ENCODE peak calls at places on chromosomes 11 and 22, in six cellular contexts. C, M, R, K, E and D are unnamed samples.

GRCh38 chr11:106208795-106209194 is 131.3 kb downstream of the AASDHPPT start:
- DNase-seq in C (no peak), M (no peak), R (peak; percentile 5), K (no peak), E (no peak), D (no peak)

GRCh38 chr11:120123946-120124345 is 14.0 kb downstream of the TRIM29 start:
- DNase-seq in C (no peak), M (no peak), R (no peak), K (no peak), E (no peak), D (no peak)

GRCh38 chr11:35238882-35239281 is 99.9 kb downstream of the CD44 start:
- DNase-seq in C (no peak), M (no peak), R (no peak), K (no peak), E (no peak), D (no peak)

GRCh38 chr11:71391352-71391751 is 56.8 kb downstream of the DHCR7 start:
- DNase-seq in C (no peak), M (no peak), R (no peak), K (no peak), E (no peak), D (no peak)

GRCh38 chr11:61700221-61700620 is 20.0 kb downstream of the DAGLA start:
- DNase-seq in C (no peak), M (peak; percentile 63), R (peak; percentile 46), K (no peak), E (no peak), D (no peak)

GRCh38 chr11:75267171-75267970 is 26.8 kb downstream of the TPBGL start:
- DNase-seq in C (no peak), M (peak; percentile 59), R (no peak), K (no peak), E (no peak), D (no peak)

GRCh38 chr11:109914809-109915653 is 178.2 kb upstream of the ZC3H12C start:
- DNase-seq in C (no peak), M (no peak), R (no peak), K (no peak), E (no peak), D (no peak)

GRCh38 chr11:34890089-34890488 is 26.1 kb downstream of the APIP start:
- DNase-seq in C (no peak), M (no peak), R (no peak), K (no peak), E (no peak), D (no peak)

GRCh38 chr22:47163481-47163875 is 401.0 kb downstream of the TBC1D22A start:
- DNase-seq in C (no peak), M (no peak), R (no peak), K (no peak), E (no peak), D (no peak)

GRCh38 chr11:3867209-3868071 is 12.0 kb downstream of the STIM1 start:
- DNase-seq in C (peak; percentile 66), M (peak; percentile 56), R (peak; percentile 28), K (no peak), E (no peak), D (no peak)

GRCh38 chr11:87425943-87426342 is 388.2 kb downstream of the TMEM135 start:
- DNase-seq in C (no peak), M (no peak), R (no peak), K (no peak), E (no peak), D (no peak)

GRCh38 chr22:45918455-45919370 is 58.2 kb downstream of the WNT7B start:
- DNase-seq in C (no peak), M (no peak), R (no peak), K (no peak), E (no peak), D (no peak)

DNA sequence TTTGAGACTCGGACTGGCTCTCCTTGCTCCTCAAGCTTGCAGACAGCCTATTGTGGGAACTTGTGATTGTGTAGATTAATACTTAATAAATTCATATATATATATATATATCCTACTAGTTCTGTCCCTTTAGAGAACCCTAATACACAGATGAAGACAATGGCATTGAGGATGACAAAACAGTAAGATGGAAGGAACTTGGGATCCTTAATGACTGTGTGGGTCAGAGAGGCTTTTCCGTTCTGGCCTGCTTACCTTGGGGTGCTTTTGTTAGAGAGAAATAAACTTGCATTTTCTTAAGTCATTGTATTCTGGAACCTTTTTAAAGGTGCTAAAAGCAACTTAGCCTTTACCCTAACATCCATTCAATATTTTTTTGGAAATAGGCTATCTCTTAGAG is 49.6 kb upstream of the RRAS2 start:
- DNase-seq in C (no peak), M (no peak), R (no peak), K (no peak), E (no peak), D (no peak)
- TF ChIP-seq POLR2A in C (no peak), M (no peak), R (no peak), K (no peak), E (no peak), D (no peak)

GRCh38 chr22:31343235-31344191 is 2.6 kb downstream of the PATZ1 start:
- DNase-seq in C (no peak), M (peak; percentile 16), R (no peak), K (peak; percentile 89), E (no peak), D (no peak)
- TF ChIP-seq POLR2AphosphoS5 in C (no peak), M (no peak), R (peak; percentile 17), K (no peak), E (no peak), D (peak; percentile 50)

GRCh38 chr11:8906629-8907028 is 4.4 kb upstream of the AKIP1 start:
- DNase-seq in C (no peak), M (no peak), R (no peak), K (no peak), E (no peak), D (no peak)
- TF ChIP-seq TAF1 in C (no peak), M (no peak), R (no peak), K (no peak), E (no peak), D (no peak)

GRCh38 chr11:44304091-44305084 is 5.6 kb downstream of the ALX4 start:
- DNase-seq in C (no peak), M (no peak), R (no peak), K (peak; percentile 64), E (no peak), D (no peak)

GRCh38 chr11:44298862-44299261 is 11.1 kb downstream of the ALX4 start:
- DNase-seq in C (no peak), M (no peak), R (no peak), K (no peak), E (no peak), D (no peak)

GRCh38 chr11:44301856-44302231 is 8.1 kb downstream of the ALX4 start:
- DNase-seq in C (no peak), M (peak; percentile 38), R (no peak), K (no peak), E (no peak), D (no peak)

GRCh38 chr11:44303401-44303938 is 6.5 kb downstream of the ALX4 start:
- DNase-seq in C (no peak), M (no peak), R (no peak), K (no peak), E (no peak), D (no peak)

GRCh38 chr11:44300881-44301855 is 8.8 kb downstream of the ALX4 start:
- DNase-seq in C (no peak), M (no peak), R (no peak), K (no peak), E (no peak), D (no peak)
- TF ChIP-seq POLR2A in C (no peak), M (no peak), R (no peak), K (no peak), E (no peak), D (no peak)

DNA sequence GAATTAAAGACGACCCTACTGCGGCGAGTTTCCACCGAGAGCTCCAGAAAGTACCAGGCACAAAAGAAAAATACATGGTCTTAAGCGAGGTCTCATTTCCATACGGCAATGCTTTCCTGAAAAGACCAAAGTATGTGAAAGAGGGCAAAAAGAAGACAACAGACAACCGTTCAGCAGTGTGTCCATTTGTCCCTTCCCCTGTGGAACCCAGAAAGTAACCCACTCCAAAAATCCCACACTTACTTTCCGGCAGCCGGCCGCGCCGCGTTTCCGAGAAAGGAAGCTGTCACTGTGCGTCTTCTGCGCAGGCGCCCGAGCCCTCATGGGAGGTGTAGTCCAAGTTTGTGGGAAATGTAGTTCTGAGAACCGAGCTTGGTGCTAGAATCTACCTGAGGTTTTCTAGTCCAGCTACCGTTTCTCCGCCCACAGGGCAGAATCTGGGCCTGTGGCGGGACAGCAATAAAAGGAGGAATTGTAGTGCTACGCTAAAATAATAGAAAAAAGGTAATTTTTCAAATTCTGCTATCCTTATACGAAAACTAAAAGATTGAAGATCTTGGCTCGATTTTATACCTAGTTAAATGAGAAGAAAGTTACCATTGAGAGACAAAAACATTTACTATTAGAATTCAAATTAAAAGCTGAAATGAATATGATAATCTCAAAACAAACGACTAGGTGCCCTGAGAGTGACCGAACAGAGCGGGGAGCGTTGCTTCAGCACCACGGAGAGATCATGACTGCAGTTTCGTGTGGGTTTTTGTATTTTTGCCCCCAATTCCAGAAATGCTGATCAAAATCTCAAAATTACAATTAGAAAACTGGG is at the start of gene PUS3:
- DNase-seq in C (peak; percentile 52), M (peak; percentile 84), R (peak; percentile 78), K (peak; percentile 89), E (peak; percentile 71), D (peak; percentile 79)
- TF ChIP-seq POLR2AphosphoS5 in C (peak; percentile 81), M (peak; percentile 89), R (peak; percentile 91), K (no peak), E (peak; percentile 77), D (peak; percentile 74)

GRCh38 chr11:10695821-10696220 is 2.3 kb upstream of the IRAG1 start:
- DNase-seq in C (no peak), M (no peak), R (no peak), K (no peak), E (no peak), D (no peak)

GRCh38 chr11:10694481-10695239 is 1.1 kb upstream of the IRAG1 start:
- DNase-seq in C (no peak), M (no peak), R (no peak), K (no peak), E (no peak), D (no peak)

GRCh38 chr11:10692716-10693115 is 839 bp downstream of the IRAG1 start:
- DNase-seq in C (no peak), M (no peak), R (no peak), K (no peak), E (no peak), D (no peak)

GRCh38 chr11:10696797-10697620 is 3.5 kb upstream of the IRAG1 start:
- DNase-seq in C (no peak), M (no peak), R (no peak), K (no peak), E (no peak), D (no peak)

DNA sequence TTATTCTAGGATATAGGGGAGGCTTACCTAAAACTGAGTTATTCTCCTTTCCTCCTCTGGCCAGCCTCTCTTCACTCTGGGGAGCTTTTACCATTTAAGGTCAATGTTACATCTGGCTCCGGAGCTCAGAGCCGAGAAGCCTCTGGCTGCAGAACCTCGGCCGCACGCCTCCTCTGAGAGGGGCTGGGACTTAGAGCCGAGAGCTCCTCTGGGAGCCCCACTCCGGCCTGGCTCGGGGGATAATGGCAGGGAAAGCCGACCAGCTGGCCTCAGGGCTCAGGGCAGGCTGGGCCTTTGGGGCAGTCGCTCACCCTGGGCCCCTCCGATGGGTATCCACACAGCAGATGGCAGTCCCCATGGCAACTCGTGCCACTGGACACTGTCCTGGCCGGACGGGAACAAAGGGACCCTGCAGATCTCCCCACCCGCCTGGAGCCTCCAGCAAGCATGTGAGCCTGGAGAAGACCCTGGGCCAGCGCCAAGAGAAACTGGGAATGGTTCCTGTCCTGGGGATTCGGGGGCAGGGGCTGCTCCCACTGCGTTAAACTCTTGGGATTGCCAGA is at the start of gene IRAG1:
- DNase-seq in C (no peak), M (no peak), R (no peak), K (no peak), E (no peak), D (no peak)
- TF ChIP-seq TAF1 in C (no peak), M (no peak), R (no peak), K (no peak), E (no peak), D (no peak)